ENCODE peak calls at places on chromosomes 2 and 18, in five cellular contexts. One of them, this sample, is unnamed.

GRCh38 chr2:144460981-144461766 is 58.7 kb downstream of the ZEB2 start:
- DNase-seq in cardiac fibroblast: peak
- DNase-seq in WTC11: no peak
- DNase-seq in GM13977: no peak
- DNase-seq in endodermal cell: no peak
- DNase-seq in this sample: no peak

GRCh38 chr2:159538801-159539200 is 77.5 kb downstream of the BAZ2B start:
- DNase-seq in cardiac fibroblast: no peak
- DNase-seq in endodermal cell: no peak
- DNase-seq in GM13977: no peak
- DNase-seq in WTC11: no peak
- DNase-seq in this sample: no peak

GRCh38 chr2:25606892-25607291 is 66.5 kb downstream of the DTNB start:
- DNase-seq in WTC11: no peak
- DNase-seq in endodermal cell: no peak
- DNase-seq in GM13977: peak
- DNase-seq in cardiac fibroblast: peak
- DNase-seq in this sample: no peak

GRCh38 chr18:58235001-58235436 is 191.0 kb downstream of the NEDD4L start:
- DNase-seq in GM13977: no peak
- DNase-seq in WTC11: no peak
- DNase-seq in cardiac fibroblast: no peak
- DNase-seq in endodermal cell: no peak
- DNase-seq in this sample: no peak

GRCh38 chr18:48879008-48879431 is 71.7 kb downstream of the SMAD7 start:
- DNase-seq in WTC11: peak
- DNase-seq in endodermal cell: peak
- DNase-seq in GM13977: no peak
- DNase-seq in cardiac fibroblast: no peak
- DNase-seq in this sample: no peak

GRCh38 chr2:202426751-202427150 is 50.6 kb downstream of the BMPR2 start:
- DNase-seq in endodermal cell: no peak
- DNase-seq in WTC11: no peak
- DNase-seq in GM13977: no peak
- DNase-seq in cardiac fibroblast: no peak
- DNase-seq in this sample: no peak

GRCh38 chr2:190887089-190887488 is 6.5 kb downstream of the GLS start:
- DNase-seq in cardiac fibroblast: no peak
- DNase-seq in endodermal cell: no peak
- DNase-seq in GM13977: peak
- DNase-seq in WTC11: no peak
- DNase-seq in this sample: no peak

GRCh38 chr2:201228912-201229290 is 31.4 kb upstream of the CASP8 start:
- DNase-seq in WTC11: no peak
- DNase-seq in cardiac fibroblast: no peak
- DNase-seq in endodermal cell: no peak
- DNase-seq in GM13977: no peak
- DNase-seq in this sample: no peak

GRCh38 chr2:198127627-198128026 is 323.2 kb downstream of the PLCL1 start:
- DNase-seq in WTC11: peak
- DNase-seq in cardiac fibroblast: peak
- DNase-seq in endodermal cell: peak
- DNase-seq in GM13977: peak
- DNase-seq in this sample: no peak

GRCh38 chr2:73112026-73112912 is 479 bp downstream of the RAB11FIP5 start:
- DNase-seq in cardiac fibroblast: peak
- DNase-seq in WTC11: peak
- DNase-seq in GM13977: peak
- DNase-seq in endodermal cell: peak
- DNase-seq in this sample: no peak

GRCh38 chr2:163553601-163554000 is 182.2 kb downstream of the FIGN start:
- DNase-seq in cardiac fibroblast: no peak
- DNase-seq in GM13977: no peak
- DNase-seq in WTC11: no peak
- DNase-seq in endodermal cell: no peak
- DNase-seq in this sample: no peak

GRCh38 chr2:75012080-75012479 is 53.6 kb downstream of the POLE4 start:
- DNase-seq in WTC11: no peak
- DNase-seq in endodermal cell: no peak
- DNase-seq in GM13977: no peak
- DNase-seq in cardiac fibroblast: no peak
- DNase-seq in this sample: no peak

GRCh38 chr18:7618821-7619410 is 51.8 kb downstream of the PTPRM start:
- DNase-seq in GM13977: no peak
- DNase-seq in cardiac fibroblast: peak
- DNase-seq in WTC11: no peak
- DNase-seq in endodermal cell: no peak
- DNase-seq in this sample: no peak

GRCh38 chr2:120430501-120430830 is 84.5 kb downstream of the INHBB start:
- DNase-seq in WTC11: no peak
- DNase-seq in GM13977: no peak
- DNase-seq in endodermal cell: no peak
- DNase-seq in cardiac fibroblast: no peak
- DNase-seq in this sample: peak

GRCh38 chr2:170276926-170277571 is 99.1 kb downstream of the MYO3B start:
- DNase-seq in cardiac fibroblast: no peak
- DNase-seq in endodermal cell: peak
- DNase-seq in WTC11: peak
- DNase-seq in GM13977: no peak
- DNase-seq in this sample: no peak

GRCh38 chr18:36809590-36810381 is 19.0 kb downstream of the TPGS2 start:
- DNase-seq in WTC11: peak
- DNase-seq in endodermal cell: peak
- DNase-seq in GM13977: peak
- DNase-seq in cardiac fibroblast: peak
- DNase-seq in this sample: no peak

GRCh38 chr2:224838335-224838734 is 122.2 kb upstream of the CCDC195 start:
- DNase-seq in GM13977: no peak
- DNase-seq in WTC11: no peak
- DNase-seq in endodermal cell: no peak
- DNase-seq in cardiac fibroblast: peak
- DNase-seq in this sample: no peak

GRCh38 chr2:143830476-143830875 is 689.4 kb downstream of the ZEB2 start:
- DNase-seq in WTC11: no peak
- DNase-seq in endodermal cell: no peak
- DNase-seq in cardiac fibroblast: no peak
- DNase-seq in GM13977: no peak
- DNase-seq in this sample: no peak

GRCh38 chr2:168198476-168199192 is 48.8 kb downstream of the STK39 start:
- DNase-seq in endodermal cell: no peak
- DNase-seq in WTC11: no peak
- DNase-seq in GM13977: no peak
- DNase-seq in cardiac fibroblast: no peak
- DNase-seq in this sample: no peak

GRCh38 chr2:95073856-95074662 is 47.5 kb downstream of the MRPS5 start:
- DNase-seq in cardiac fibroblast: no peak
- DNase-seq in WTC11: no peak
- DNase-seq in endodermal cell: peak
- DNase-seq in GM13977: no peak
- DNase-seq in this sample: no peak

GRCh38 chr2:95274291-95275150 is at the start of gene PROM2:
- DNase-seq in GM13977: no peak
- DNase-seq in WTC11: peak
- DNase-seq in endodermal cell: peak
- DNase-seq in cardiac fibroblast: no peak
- DNase-seq in this sample: no peak

DNA sequence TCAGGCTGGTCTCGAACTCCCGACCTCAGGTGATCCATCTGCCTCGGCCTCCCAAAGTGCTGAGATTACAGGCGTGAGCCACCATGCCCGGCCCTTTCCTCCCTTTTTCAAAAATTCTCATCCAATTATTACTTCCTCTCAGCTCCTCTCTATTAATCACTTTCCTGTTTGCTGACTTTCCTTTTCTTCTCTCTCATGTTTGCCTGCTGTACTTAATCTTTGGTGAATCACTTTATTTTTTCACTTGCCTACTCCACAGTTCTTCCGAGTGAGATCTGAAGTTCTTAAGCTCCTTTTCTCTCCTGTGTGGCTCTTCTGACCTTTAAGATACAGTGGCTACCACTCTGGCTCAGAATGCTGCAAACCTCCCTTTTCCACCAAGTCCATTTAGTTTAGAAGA is 126.3 kb upstream of the SERTAD2 start:
- DNase-seq in cardiac fibroblast: no peak
- DNase-seq in endodermal cell: no peak
- DNase-seq in WTC11: no peak
- DNase-seq in GM13977: no peak
- DNase-seq in this sample: no peak
- TF ChIP-seq CTCF in cardiac fibroblast: no peak
- TF ChIP-seq CTCF in endodermal cell: no peak
- TF ChIP-seq CTCF in WTC11: no peak
- TF ChIP-seq CTCF in GM13977: no peak
- TF ChIP-seq CTCF in this sample: no peak

GRCh38 chr2:238259085-238260020 is 19.5 kb upstream of the HES6 start:
- DNase-seq in endodermal cell: no peak
- DNase-seq in GM13977: no peak
- DNase-seq in cardiac fibroblast: no peak
- DNase-seq in WTC11: no peak
- DNase-seq in this sample: no peak
- TF ChIP-seq CTCF in endodermal cell: peak
- TF ChIP-seq CTCF in GM13977: no peak
- TF ChIP-seq CTCF in cardiac fibroblast: peak
- TF ChIP-seq CTCF in WTC11: no peak
- TF ChIP-seq CTCF in this sample: no peak

GRCh38 chr18:9366126-9366714 is 31.6 kb downstream of the TWSG1 start:
- DNase-seq in endodermal cell: peak
- DNase-seq in cardiac fibroblast: peak
- DNase-seq in WTC11: peak
- DNase-seq in GM13977: no peak
- DNase-seq in this sample: no peak
- TF ChIP-seq CTCF in endodermal cell: peak
- TF ChIP-seq CTCF in cardiac fibroblast: peak
- TF ChIP-seq CTCF in WTC11: no peak
- TF ChIP-seq CTCF in GM13977: no peak
- TF ChIP-seq CTCF in this sample: peak

GRCh38 chr2:40499437-40499836 is 47.5 kb upstream of the SLC8A1 start:
- DNase-seq in cardiac fibroblast: no peak
- DNase-seq in WTC11: no peak
- DNase-seq in GM13977: no peak
- DNase-seq in endodermal cell: no peak
- DNase-seq in this sample: no peak

DNA sequence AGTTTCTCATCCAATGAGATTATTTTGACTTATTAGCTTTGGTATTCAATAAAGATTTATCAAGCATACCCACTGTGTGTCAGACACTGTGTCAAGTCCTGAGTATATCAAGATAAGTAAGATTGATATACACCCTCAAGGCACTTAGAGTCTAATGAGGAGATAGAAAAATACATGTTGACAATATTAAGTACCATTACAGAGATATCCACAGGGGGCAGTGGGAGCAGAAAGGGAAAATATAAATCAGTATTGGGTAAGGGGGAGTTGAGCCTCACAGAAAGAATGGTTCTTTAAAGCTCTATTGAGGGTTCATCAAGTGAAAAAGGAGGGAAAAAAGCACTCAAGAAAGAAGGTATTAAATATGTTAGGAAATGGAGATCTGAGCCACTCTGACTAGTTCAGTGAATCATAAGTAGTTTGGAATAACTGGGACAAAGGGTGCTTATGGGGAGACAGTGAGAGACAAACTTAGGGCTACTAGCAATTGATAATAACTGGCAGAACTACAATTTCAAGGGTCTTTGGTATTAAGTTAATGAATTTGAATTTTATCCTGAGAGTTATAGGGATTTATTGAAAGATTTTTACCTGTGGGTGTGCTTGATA is 45.5 kb upstream of the SLC8A1 start:
- DNase-seq in WTC11: no peak
- DNase-seq in GM13977: no peak
- DNase-seq in endodermal cell: no peak
- DNase-seq in cardiac fibroblast: no peak
- DNase-seq in this sample: no peak
- TF ChIP-seq CTCF in WTC11: no peak
- TF ChIP-seq CTCF in GM13977: no peak
- TF ChIP-seq CTCF in endodermal cell: no peak
- TF ChIP-seq CTCF in cardiac fibroblast: peak
- TF ChIP-seq CTCF in this sample: no peak

DNA sequence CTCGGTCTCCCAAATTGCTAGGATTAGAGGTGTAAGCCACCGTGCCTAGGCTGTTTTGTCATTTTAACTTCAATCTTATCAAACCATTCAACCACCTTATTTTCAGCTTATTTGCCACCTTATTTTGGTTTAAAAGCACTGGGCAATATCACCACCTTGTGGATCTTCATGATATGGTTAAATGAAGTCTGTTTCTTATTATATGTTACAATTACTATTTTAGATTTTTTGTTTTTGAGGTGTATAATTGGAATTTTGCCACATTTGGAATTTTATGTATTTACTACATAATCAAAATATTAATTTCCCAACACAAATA is 43.8 kb upstream of the SCN9A start:
- DNase-seq in endodermal cell: no peak
- DNase-seq in cardiac fibroblast: peak
- DNase-seq in GM13977: no peak
- DNase-seq in WTC11: no peak
- DNase-seq in this sample: no peak
- TF ChIP-seq CTCF in endodermal cell: peak
- TF ChIP-seq CTCF in cardiac fibroblast: peak
- TF ChIP-seq CTCF in GM13977: no peak
- TF ChIP-seq CTCF in WTC11: no peak
- TF ChIP-seq CTCF in this sample: no peak

GRCh38 chr18:25235648-25236047 is 116.3 kb downstream of the ZNF521 start:
- DNase-seq in GM13977: no peak
- DNase-seq in WTC11: no peak
- DNase-seq in endodermal cell: no peak
- DNase-seq in cardiac fibroblast: no peak
- DNase-seq in this sample: no peak
- TF ChIP-seq CTCF in GM13977: no peak
- TF ChIP-seq CTCF in WTC11: no peak
- TF ChIP-seq CTCF in endodermal cell: no peak
- TF ChIP-seq CTCF in cardiac fibroblast: no peak
- TF ChIP-seq CTCF in this sample: no peak

This sample was measured in coronary artery.